ENCODE peak calls at places on chromosomes 2 and 18, in six cellular contexts. G is WTC11, F is HCT116, Q is HepG2, B is HEK293T, K is K562. S is an unnamed sample.

GRCh38 chr2:146927080-146927714 is 917.6 kb upstream of the ACVR2A start:
- DNase-seq in G (peak; percentile 71), F (peak; percentile 39), Q (peak; percentile 28), B (peak; percentile 57), K (no peak), S (no peak)

GRCh38 chr2:53028259-53028658 is 739.3 kb upstream of the CHAC2 start:
- DNase-seq in G (no peak), F (no peak), Q (no peak), B (no peak), K (no peak), S (no peak)

GRCh38 chr2:236941551-236941950 is 144.1 kb upstream of the COPS8 start:
- DNase-seq in G (no peak), F (no peak), Q (no peak), B (no peak), K (no peak), S (no peak)

GRCh38 chr18:48342588-48342987 is 66.6 kb downstream of the ZBTB7C start:
- DNase-seq in G (no peak), F (no peak), Q (no peak), B (no peak), K (no peak), S (no peak)

GRCh38 chr2:234528410-234529150 is 31.7 kb upstream of the ARL4C start:
- DNase-seq in G (no peak), F (no peak), Q (no peak), B (no peak), K (no peak), S (no peak)

GRCh38 chr2:74863802-74864248 is 29.9 kb downstream of the HK2 start:
- DNase-seq in G (no peak), F (no peak), Q (no peak), B (no peak), K (no peak), S (no peak)

GRCh38 chr2:28394331-28394877 is 1.7 kb downstream of the FOSL2 start:
- DNase-seq in G (no peak), F (no peak), Q (no peak), B (no peak), K (no peak), S (no peak)

GRCh38 chr2:168518555-168519066 is 62.5 kb downstream of the CERS6 start:
- DNase-seq in G (peak; percentile 30), F (no peak), Q (no peak), B (peak; percentile 18), K (peak; percentile 18), S (no peak)

GRCh38 chr2:199850250-199850717 is 708 bp downstream of the FTCDNL1 start:
- DNase-seq in G (no peak), F (no peak), Q (no peak), B (no peak), K (no peak), S (no peak)

GRCh38 chr2:121617042-121617599 is 32.1 kb downstream of the CLASP1 start:
- DNase-seq in G (no peak), F (no peak), Q (no peak), B (peak; percentile 12), K (peak; percentile 42), S (no peak)

GRCh38 chr2:177178797-177179196 is 33.8 kb upstream of the HNRNPA3 start:
- DNase-seq in G (no peak), F (no peak), Q (no peak), B (no peak), K (no peak), S (no peak)

GRCh38 chr18:32277492-32277988 is 87.7 kb downstream of the MEP1B start:
- DNase-seq in G (no peak), F (no peak), Q (no peak), B (no peak), K (no peak), S (no peak)

GRCh38 chr2:47174731-47175361 is 19.7 kb upstream of the STPG4 start:
- DNase-seq in G (no peak), F (peak; percentile 52), Q (peak; percentile 49), B (no peak), K (peak; percentile 72), S (no peak)

GRCh38 chr18:59200787-59201186 is 19.2 kb upstream of the GRP start:
- DNase-seq in G (no peak), F (peak; percentile 7), Q (no peak), B (no peak), K (peak; percentile 1), S (no peak)

GRCh38 chr18:58222439-58223125 is 178.6 kb downstream of the NEDD4L start:
- DNase-seq in G (no peak), F (no peak), Q (no peak), B (no peak), K (no peak), S (no peak)

GRCh38 chr18:62644773-62645172 is 70.6 kb upstream of the PHLPP1 start:
- DNase-seq in G (no peak), F (no peak), Q (no peak), B (no peak), K (no peak), S (no peak)

GRCh38 chr2:232901711-232902578 is 31.9 kb downstream of the SNORC start:
- DNase-seq in G (no peak), F (peak; percentile 83), Q (peak; percentile 60), B (no peak), K (peak; percentile 28), S (no peak)

GRCh38 chr2:226796012-226796839 is 3.4 kb downstream of the IRS1 start:
- DNase-seq in G (no peak), F (no peak), Q (no peak), B (no peak), K (no peak), S (no peak)

GRCh38 chr2:177545981-177546600 is 153.5 kb downstream of the AGPS start:
- DNase-seq in G (no peak), F (no peak), Q (no peak), B (no peak), K (no peak), S (no peak)

GRCh38 chr2:193824474-193824873 is 1629.7 kb upstream of the TMEFF2 start:
- DNase-seq in G (no peak), F (peak; percentile 61), Q (no peak), B (no peak), K (no peak), S (no peak)

DNA sequence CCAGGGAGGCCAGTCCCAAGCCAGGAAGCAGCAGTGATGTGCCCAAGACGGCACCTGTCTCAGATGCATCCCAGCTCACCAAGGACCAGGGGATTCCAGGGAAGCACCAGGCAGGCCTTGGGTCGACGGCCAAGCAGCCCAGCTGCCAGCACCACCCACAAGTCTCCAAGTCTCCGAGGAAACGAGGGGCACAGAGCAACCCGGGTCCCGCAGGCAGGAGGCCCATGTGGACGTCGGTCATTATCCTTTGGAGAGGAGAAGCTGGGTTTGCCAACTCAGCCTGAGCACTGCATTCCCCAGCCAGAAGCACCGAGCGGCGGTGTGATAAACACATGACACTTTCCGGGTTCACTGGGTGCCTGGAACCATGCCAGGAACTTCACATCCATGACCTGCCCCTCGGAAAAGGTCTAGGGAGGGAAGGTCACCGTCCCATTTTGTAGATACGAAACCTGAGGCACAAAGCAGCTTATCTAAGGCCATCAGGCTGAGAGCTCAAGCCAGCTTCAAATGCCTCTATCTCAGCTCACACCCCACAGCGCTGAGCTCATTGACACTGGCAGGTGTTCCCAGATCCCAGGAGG is 104.5 kb downstream of the ZNF516 start:
- DNase-seq in G (no peak), F (no peak), Q (no peak), B (no peak), K (peak; percentile 9), S (no peak)
- TF ChIP-seq SP1 in G (no peak), F (no peak), Q (no peak), B (no peak), K (no peak), S (no peak)

GRCh38 chr18:12722731-12723130 is 19.9 kb downstream of the PSMG2 start:
- DNase-seq in G (no peak), F (no peak), Q (no peak), B (no peak), K (no peak), S (no peak)
- TF ChIP-seq SP1 in G (no peak), F (no peak), Q (no peak), B (no peak), K (no peak), S (no peak)

GRCh38 chr18:37122877-37123276 is 293.9 kb downstream of the KIAA1328 start:
- DNase-seq in G (no peak), F (no peak), Q (peak; percentile 17), B (no peak), K (no peak), S (no peak)
- TF ChIP-seq SP1 in G (no peak), F (no peak), Q (no peak), B (no peak), K (no peak), S (no peak)

GRCh38 chr2:18701546-18701945 is 112.2 kb upstream of the NT5C1B start:
- DNase-seq in G (no peak), F (no peak), Q (no peak), B (no peak), K (no peak), S (no peak)
- TF ChIP-seq SP1 in G (no peak), F (no peak), Q (no peak), B (no peak), K (no peak), S (no peak)

GRCh38 chr2:144183744-144184143 is 336.2 kb downstream of the ZEB2 start:
- DNase-seq in G (no peak), F (no peak), Q (no peak), B (no peak), K (no peak), S (peak; percentile 61)
- TF ChIP-seq SP1 in G (no peak), F (no peak), Q (no peak), B (no peak), K (no peak), S (no peak)

S was measured in GM12878.